ENCODE peak calls at places on chromosomes 6 and 20, in nine cellular contexts. R is effector memory CD4-positive, alpha-beta T cell; K is SK-MEL-5; Z is aorta; B is midbrain; I is pancreas; U is GM18507; S is central memory CD4-positive, alpha-beta T cell; Q is cardiac muscle cell. Y is an unnamed sample.

GRCh38 chr6:107697682-107698081 is 126.4 kb downstream of the SCML4 start:
- DNase-seq in U (no peak), Z (no peak), S (no peak), B (no peak), I (no peak), Q (peak; percentile 64), R (no peak), K (no peak), Y (no peak)

GRCh38 chr6:127967708-127968107 is 66.8 kb upstream of the THEMIS start:
- DNase-seq in R (no peak), U (no peak), Q (no peak), I (no peak), B (peak; percentile 67), S (no peak), Z (no peak), K (peak; percentile 90), Y (no peak)

GRCh38 chr6:4644962-4645361 is 131.2 kb upstream of the CDYL start:
- DNase-seq in Z (no peak), B (no peak), K (no peak), Q (no peak), I (no peak), R (no peak), S (no peak), U (no peak), Y (no peak)

GRCh38 chr20:52785678-52786077 is 186.5 kb upstream of the TSHZ2 start:
- DNase-seq in K (no peak), S (no peak), Z (peak; percentile 43), B (no peak), I (no peak), R (no peak), U (no peak), Q (no peak), Y (no peak)

GRCh38 chr6:112831022-112831421 is 483.9 kb downstream of the RFPL4B start:
- DNase-seq in B (no peak), Z (no peak), K (no peak), I (no peak), U (no peak), Q (no peak), S (no peak), R (no peak), Y (no peak)

GRCh38 chr6:75802366-75802765 is 53.3 kb downstream of the MYO6 start:
- DNase-seq in Z (no peak), U (no peak), I (no peak), B (no peak), S (no peak), Q (no peak), K (no peak), R (no peak), Y (no peak)

GRCh38 chr20:49999329-49999728 is 16.5 kb downstream of the SNAI1 start:
- DNase-seq in K (no peak), Q (no peak), R (no peak), S (no peak), B (no peak), U (peak; percentile 42), Z (no peak), I (no peak), Y (no peak)

GRCh38 chr6:164756142-164756541 is 553.3 kb downstream of the C6orf118 start:
- DNase-seq in I (no peak), Z (no peak), K (no peak), S (no peak), R (no peak), Q (no peak), B (no peak), U (no peak), Y (no peak)

GRCh38 chr20:57664924-57665588 is 44.8 kb downstream of the PMEPA1 start:
- DNase-seq in I (no peak), S (no peak), U (no peak), B (no peak), Z (peak; percentile 37), R (no peak), K (no peak), Q (no peak), Y (no peak)

GRCh38 chr6:132205946-132206345 is 195.3 kb downstream of the MOXD1 start:
- DNase-seq in U (no peak), I (no peak), S (no peak), R (no peak), B (no peak), Z (no peak), Q (no peak), K (no peak), Y (no peak)

GRCh38 chr6:42099340-42100028 is 42.9 kb downstream of the C6orf132 start:
- DNase-seq in Q (no peak), B (no peak), R (no peak), U (no peak), K (no peak), S (no peak), I (peak; percentile 39), Z (no peak), Y (no peak)

GRCh38 chr6:36724514-36725385 is 27.1 kb downstream of the RAB44 start:
- DNase-seq in I (peak; percentile 76), U (no peak), Z (peak; percentile 79), B (peak; percentile 9), K (peak; percentile 84), S (no peak), R (peak; percentile 15), Q (peak; percentile 79), Y (no peak)

GRCh38 chr20:15637971-15638754 is 935.1 kb downstream of the KIF16B start:
- DNase-seq in R (no peak), U (no peak), S (no peak), K (no peak), Q (peak; percentile 5), B (no peak), I (no peak), Z (no peak), Y (no peak)

GRCh38 chr6:1240766-1241165 is 71.1 kb upstream of the FOXQ1 start:
- DNase-seq in K (no peak), Q (no peak), S (no peak), U (no peak), R (no peak), I (no peak), Z (no peak), B (no peak), Y (no peak)

GRCh38 chr20:8400461-8400860 is 268.4 kb downstream of the PLCB1 start:
- DNase-seq in S (no peak), R (no peak), B (no peak), U (no peak), I (no peak), Z (no peak), Q (no peak), K (no peak), Y (no peak)

GRCh38 chr20:51767018-51767866 is 948 bp downstream of the ATP9A start:
- DNase-seq in Z (peak; percentile 73), B (peak; percentile 72), Q (peak; percentile 77), R (peak; percentile 1), I (peak; percentile 92), S (no peak), K (peak; percentile 65), U (no peak), Y (no peak)

GRCh38 chr6:160750276-160750689 is 48.2 kb downstream of the PLG start:
- DNase-seq in Z (no peak), S (no peak), U (no peak), B (no peak), I (no peak), R (no peak), Q (peak; percentile 21), K (peak; percentile 47), Y (no peak)

GRCh38 chr6:5671162-5671561 is 335.6 kb downstream of the NRN1 start:
- DNase-seq in K (no peak), S (peak; percentile 1), I (no peak), Q (no peak), R (no peak), U (no peak), B (peak; percentile 38), Z (peak; percentile 49), Y (peak; percentile 73)

GRCh38 chr20:6471110-6471647 is 296.3 kb upstream of the BMP2 start:
- DNase-seq in I (no peak), Z (no peak), U (no peak), B (no peak), S (no peak), R (no peak), K (no peak), Q (no peak), Y (no peak)

GRCh38 chr6:84752118-84752850 is 12.1 kb downstream of the TBX18 start:
- DNase-seq in I (no peak), B (no peak), R (no peak), Q (no peak), S (no peak), K (no peak), U (no peak), Z (no peak), Y (no peak)

GRCh38 chr6:28090902-28091586 is 10.7 kb downstream of the ZNF165 start:
- DNase-seq in S (no peak), R (no peak), Z (no peak), I (no peak), K (no peak), B (no peak), Q (no peak), U (no peak), Y (no peak)

GRCh38 chr6:41587223-41587879 is 41.2 kb downstream of the FOXP4 start:
- DNase-seq in U (no peak), Q (no peak), S (no peak), Z (no peak), B (no peak), R (no peak), K (no peak), I (no peak), Y (no peak)

GRCh38 chr6:140275725-140276124 is 901.3 kb upstream of the CITED2 start:
- DNase-seq in R (no peak), Z (no peak), Q (no peak), K (no peak), S (no peak), I (no peak), U (no peak), B (no peak), Y (no peak)

GRCh38 chr6:72657798-72658197 is 35.9 kb downstream of the KCNQ5 start:
- DNase-seq in I (no peak), Q (no peak), U (no peak), Z (no peak), B (no peak), R (no peak), S (no peak), K (no peak), Y (no peak)

GRCh38 chr20:50278684-50279531 is 88.3 kb downstream of the CEBPB start:
- DNase-seq in K (no peak), I (peak; percentile 74), Z (peak; percentile 82), S (no peak), Q (peak; percentile 47), B (no peak), R (no peak), U (no peak), Y (no peak)

GRCh38 chr6:144219056-144219685 is 66.0 kb upstream of the UTRN start:
- DNase-seq in Q (peak; percentile 51), B (peak; percentile 62), U (peak; percentile 26), I (no peak), K (peak; percentile 63), S (peak; percentile 43), R (no peak), Z (no peak), Y (peak; percentile 14)

GRCh38 chr6:105401247-105402089 is 1.4 kb downstream of the PREP start:
- DNase-seq in K (no peak), R (no peak), B (no peak), Q (no peak), Z (no peak), U (no peak), S (no peak), I (no peak), Y (no peak)

GRCh38 chr20:29430531-29430930 is 1826.9 kb upstream of the DEFB115 start:
- DNase-seq in S (no peak), K (no peak), R (no peak), B (no peak), I (no peak), Q (no peak), Z (no peak), U (no peak), Y (no peak)

GRCh38 chr6:19603716-19604115 is 233.5 kb upstream of the ID4 start:
- DNase-seq in Q (no peak), I (no peak), B (peak; percentile 18), Z (peak; percentile 50), U (no peak), K (no peak), R (no peak), S (no peak), Y (no peak)

GRCh38 chr6:67285770-67286495 is 1349.1 kb upstream of the ADGRB3 start:
- DNase-seq in S (no peak), Q (no peak), K (no peak), I (no peak), U (no peak), R (no peak), B (no peak), Z (no peak), Y (no peak)

GRCh38 chr6:22091424-22091948 is 205.3 kb downstream of the PRL start:
- DNase-seq in K (no peak), I (no peak), B (no peak), R (no peak), U (no peak), Q (no peak), S (no peak), Z (no peak), Y (no peak)

Y was measured in CMK.